ENCODE peak calls at places on chromosomes 12 and 14, in ten cellular contexts. One of them, this sample, is unnamed.

GRCh38 chr12:22121224-22121623 is 75.2 kb downstream of the CMAS start:
- DNase-seq in endothelial cell: no peak
- DNase-seq in prostate gland: no peak
- DNase-seq in body of pancreas: peak; percentile 38
- DNase-seq in Calu3: peak; percentile 41
- DNase-seq in adrenal gland: no peak
- DNase-seq in foreskin fibroblast: no peak
- DNase-seq in WTC11: peak; percentile 75
- DNase-seq in esophagus squamous epithelium: no peak
- DNase-seq in GM20000: peak; percentile 22
- DNase-seq in this sample: no peak

GRCh38 chr12:114045333-114045732 is 79.2 kb upstream of the RBM19 start:
- DNase-seq in endothelial cell: no peak
- DNase-seq in foreskin fibroblast: peak; percentile 21
- DNase-seq in prostate gland: no peak
- DNase-seq in body of pancreas: no peak
- DNase-seq in esophagus squamous epithelium: no peak
- DNase-seq in WTC11: no peak
- DNase-seq in Calu3: no peak
- DNase-seq in adrenal gland: no peak
- DNase-seq in GM20000: no peak
- DNase-seq in this sample: no peak

GRCh38 chr12:100716949-100717732 is 77.4 kb upstream of the ANO4 start:
- DNase-seq in endothelial cell: peak; percentile 46
- DNase-seq in GM20000: no peak
- DNase-seq in WTC11: peak; percentile 62
- DNase-seq in prostate gland: no peak
- DNase-seq in Calu3: peak; percentile 61
- DNase-seq in esophagus squamous epithelium: no peak
- DNase-seq in body of pancreas: no peak
- DNase-seq in adrenal gland: no peak
- DNase-seq in foreskin fibroblast: peak; percentile 15
- DNase-seq in this sample: no peak

GRCh38 chr12:122106891-122107660 is 28.5 kb downstream of the MLXIP start:
- DNase-seq in Calu3: no peak
- DNase-seq in adrenal gland: no peak
- DNase-seq in WTC11: no peak
- DNase-seq in esophagus squamous epithelium: no peak
- DNase-seq in endothelial cell: no peak
- DNase-seq in body of pancreas: peak; percentile 78
- DNase-seq in prostate gland: no peak
- DNase-seq in GM20000: no peak
- DNase-seq in foreskin fibroblast: peak; percentile 45
- DNase-seq in this sample: no peak

GRCh38 chr12:75603475-75603874 is 92.1 kb upstream of the KRR1 start:
- DNase-seq in WTC11: no peak
- DNase-seq in foreskin fibroblast: peak; percentile 30
- DNase-seq in esophagus squamous epithelium: no peak
- DNase-seq in GM20000: no peak
- DNase-seq in endothelial cell: no peak
- DNase-seq in prostate gland: no peak
- DNase-seq in Calu3: no peak
- DNase-seq in body of pancreas: peak; percentile 8
- DNase-seq in adrenal gland: no peak
- DNase-seq in this sample: no peak

GRCh38 chr12:77204055-77204454 is 138.7 kb upstream of the E2F7 start:
- DNase-seq in adrenal gland: no peak
- DNase-seq in WTC11: peak; percentile 25
- DNase-seq in foreskin fibroblast: no peak
- DNase-seq in esophagus squamous epithelium: no peak
- DNase-seq in endothelial cell: no peak
- DNase-seq in body of pancreas: no peak
- DNase-seq in GM20000: no peak
- DNase-seq in prostate gland: no peak
- DNase-seq in Calu3: peak; percentile 14
- DNase-seq in this sample: no peak

GRCh38 chr14:73696466-73697390 is 17.5 kb downstream of the PNMA1 start:
- DNase-seq in GM20000: peak; percentile 65
- DNase-seq in foreskin fibroblast: peak; percentile 71
- DNase-seq in esophagus squamous epithelium: no peak
- DNase-seq in prostate gland: no peak
- DNase-seq in Calu3: no peak
- DNase-seq in endothelial cell: no peak
- DNase-seq in adrenal gland: no peak
- DNase-seq in body of pancreas: no peak
- DNase-seq in WTC11: no peak
- DNase-seq in this sample: peak; percentile 75

GRCh38 chr12:109885616-109886015 is 5.3 kb upstream of the GLTP start:
- DNase-seq in prostate gland: no peak
- DNase-seq in foreskin fibroblast: no peak
- DNase-seq in body of pancreas: no peak
- DNase-seq in WTC11: no peak
- DNase-seq in Calu3: no peak
- DNase-seq in endothelial cell: no peak
- DNase-seq in GM20000: no peak
- DNase-seq in adrenal gland: no peak
- DNase-seq in esophagus squamous epithelium: no peak
- DNase-seq in this sample: no peak

GRCh38 chr12:91608562-91608961 is 425.9 kb upstream of the DCN start:
- DNase-seq in body of pancreas: no peak
- DNase-seq in foreskin fibroblast: no peak
- DNase-seq in prostate gland: no peak
- DNase-seq in Calu3: no peak
- DNase-seq in WTC11: no peak
- DNase-seq in endothelial cell: no peak
- DNase-seq in GM20000: no peak
- DNase-seq in esophagus squamous epithelium: no peak
- DNase-seq in adrenal gland: no peak
- DNase-seq in this sample: no peak

GRCh38 chr12:80216890-80217559 is 117.7 kb downstream of the OTOGL start:
- DNase-seq in esophagus squamous epithelium: no peak
- DNase-seq in endothelial cell: no peak
- DNase-seq in body of pancreas: no peak
- DNase-seq in adrenal gland: no peak
- DNase-seq in prostate gland: no peak
- DNase-seq in GM20000: no peak
- DNase-seq in Calu3: no peak
- DNase-seq in WTC11: no peak
- DNase-seq in foreskin fibroblast: no peak
- DNase-seq in this sample: peak; percentile 12

GRCh38 chr14:54606631-54607133 is 39.8 kb downstream of the SAMD4A start:
- DNase-seq in foreskin fibroblast: peak; percentile 58
- DNase-seq in WTC11: no peak
- DNase-seq in prostate gland: no peak
- DNase-seq in GM20000: no peak
- DNase-seq in endothelial cell: no peak
- DNase-seq in Calu3: no peak
- DNase-seq in adrenal gland: no peak
- DNase-seq in esophagus squamous epithelium: no peak
- DNase-seq in body of pancreas: no peak
- DNase-seq in this sample: no peak

GRCh38 chr12:60072911-60073310 is 477.1 kb downstream of the SLC16A7 start:
- DNase-seq in body of pancreas: no peak
- DNase-seq in Calu3: no peak
- DNase-seq in WTC11: no peak
- DNase-seq in esophagus squamous epithelium: no peak
- DNase-seq in foreskin fibroblast: peak; percentile 47
- DNase-seq in adrenal gland: no peak
- DNase-seq in endothelial cell: no peak
- DNase-seq in prostate gland: no peak
- DNase-seq in GM20000: no peak
- DNase-seq in this sample: no peak

GRCh38 chr12:57521475-57522018 is 1.1 kb upstream of the MBD6 start:
- DNase-seq in foreskin fibroblast: peak; percentile 38
- DNase-seq in body of pancreas: peak; percentile 59
- DNase-seq in esophagus squamous epithelium: no peak
- DNase-seq in Calu3: peak; percentile 64
- DNase-seq in endothelial cell: peak; percentile 55
- DNase-seq in prostate gland: peak; percentile 40
- DNase-seq in adrenal gland: peak; percentile 66
- DNase-seq in WTC11: peak; percentile 46
- DNase-seq in GM20000: no peak
- DNase-seq in this sample: no peak

GRCh38 chr14:104745431-104745830 is 7.5 kb upstream of the SIVA1 start:
- DNase-seq in GM20000: no peak
- DNase-seq in WTC11: no peak
- DNase-seq in esophagus squamous epithelium: no peak
- DNase-seq in foreskin fibroblast: no peak
- DNase-seq in prostate gland: no peak
- DNase-seq in body of pancreas: no peak
- DNase-seq in adrenal gland: no peak
- DNase-seq in endothelial cell: no peak
- DNase-seq in Calu3: no peak
- DNase-seq in this sample: no peak

GRCh38 chr14:24252289-24253124 is 10.1 kb upstream of the TINF2 start:
- DNase-seq in GM20000: no peak
- DNase-seq in esophagus squamous epithelium: no peak
- DNase-seq in foreskin fibroblast: no peak
- DNase-seq in adrenal gland: no peak
- DNase-seq in endothelial cell: no peak
- DNase-seq in prostate gland: no peak
- DNase-seq in Calu3: no peak
- DNase-seq in WTC11: no peak
- DNase-seq in body of pancreas: no peak
- DNase-seq in this sample: no peak
- TF ChIP-seq CTCF in GM20000: no peak
- TF ChIP-seq CTCF in esophagus squamous epithelium: no peak
- TF ChIP-seq CTCF in foreskin fibroblast: no peak
- TF ChIP-seq CTCF in adrenal gland: no peak
- TF ChIP-seq CTCF in endothelial cell: no peak
- TF ChIP-seq CTCF in prostate gland: no peak
- TF ChIP-seq CTCF in Calu3: no peak
- TF ChIP-seq CTCF in WTC11: no peak
- TF ChIP-seq CTCF in body of pancreas: no peak
- TF ChIP-seq CTCF in this sample: no peak

GRCh38 chr12:68113644-68114043 is 45.9 kb downstream of the IFNG start:
- DNase-seq in foreskin fibroblast: no peak
- DNase-seq in GM20000: no peak
- DNase-seq in esophagus squamous epithelium: no peak
- DNase-seq in prostate gland: no peak
- DNase-seq in Calu3: peak; percentile 41
- DNase-seq in WTC11: peak; percentile 69
- DNase-seq in endothelial cell: no peak
- DNase-seq in adrenal gland: no peak
- DNase-seq in body of pancreas: peak; percentile 10
- DNase-seq in this sample: no peak
- TF ChIP-seq CTCF in foreskin fibroblast: no peak
- TF ChIP-seq CTCF in GM20000: peak; percentile 38
- TF ChIP-seq CTCF in esophagus squamous epithelium: no peak
- TF ChIP-seq CTCF in prostate gland: no peak
- TF ChIP-seq CTCF in Calu3: peak; percentile 16
- TF ChIP-seq CTCF in WTC11: peak; percentile 34
- TF ChIP-seq CTCF in endothelial cell: no peak
- TF ChIP-seq CTCF in adrenal gland: no peak
- TF ChIP-seq CTCF in body of pancreas: no peak
- TF ChIP-seq CTCF in this sample: peak; percentile 51

GRCh38 chr12:73629893-73630872 is 907.5 kb upstream of the ATXN7L3B start:
- DNase-seq in GM20000: no peak
- DNase-seq in Calu3: no peak
- DNase-seq in prostate gland: no peak
- DNase-seq in adrenal gland: no peak
- DNase-seq in WTC11: peak; percentile 16
- DNase-seq in endothelial cell: no peak
- DNase-seq in body of pancreas: no peak
- DNase-seq in foreskin fibroblast: no peak
- DNase-seq in esophagus squamous epithelium: no peak
- DNase-seq in this sample: no peak
- TF ChIP-seq CTCF in GM20000: no peak
- TF ChIP-seq CTCF in Calu3: no peak
- TF ChIP-seq CTCF in prostate gland: no peak
- TF ChIP-seq CTCF in adrenal gland: no peak
- TF ChIP-seq CTCF in WTC11: no peak
- TF ChIP-seq CTCF in endothelial cell: no peak
- TF ChIP-seq CTCF in body of pancreas: no peak
- TF ChIP-seq CTCF in foreskin fibroblast: no peak
- TF ChIP-seq CTCF in esophagus squamous epithelium: no peak
- TF ChIP-seq CTCF in this sample: no peak

GRCh38 chr12:5554711-5555110 is 122.8 kb downstream of the NTF3 start:
- DNase-seq in WTC11: no peak
- DNase-seq in endothelial cell: no peak
- DNase-seq in GM20000: no peak
- DNase-seq in foreskin fibroblast: no peak
- DNase-seq in adrenal gland: no peak
- DNase-seq in prostate gland: no peak
- DNase-seq in esophagus squamous epithelium: no peak
- DNase-seq in Calu3: no peak
- DNase-seq in body of pancreas: no peak
- DNase-seq in this sample: no peak

GRCh38 chr12:5556946-5557673 is 125.2 kb downstream of the NTF3 start:
- DNase-seq in Calu3: no peak
- DNase-seq in GM20000: no peak
- DNase-seq in WTC11: no peak
- DNase-seq in adrenal gland: no peak
- DNase-seq in endothelial cell: no peak
- DNase-seq in body of pancreas: no peak
- DNase-seq in esophagus squamous epithelium: no peak
- DNase-seq in prostate gland: no peak
- DNase-seq in foreskin fibroblast: no peak
- DNase-seq in this sample: no peak

GRCh38 chr12:5557906-5558305 is 126.0 kb downstream of the NTF3 start:
- DNase-seq in esophagus squamous epithelium: no peak
- DNase-seq in GM20000: no peak
- DNase-seq in WTC11: no peak
- DNase-seq in foreskin fibroblast: no peak
- DNase-seq in prostate gland: no peak
- DNase-seq in adrenal gland: no peak
- DNase-seq in Calu3: no peak
- DNase-seq in endothelial cell: no peak
- DNase-seq in body of pancreas: no peak
- DNase-seq in this sample: no peak

GRCh38 chr12:5560242-5560641 is 128.3 kb downstream of the NTF3 start:
- DNase-seq in adrenal gland: no peak
- DNase-seq in prostate gland: no peak
- DNase-seq in WTC11: no peak
- DNase-seq in GM20000: no peak
- DNase-seq in esophagus squamous epithelium: no peak
- DNase-seq in Calu3: no peak
- DNase-seq in foreskin fibroblast: no peak
- DNase-seq in body of pancreas: no peak
- DNase-seq in endothelial cell: no peak
- DNase-seq in this sample: no peak

DNA sequence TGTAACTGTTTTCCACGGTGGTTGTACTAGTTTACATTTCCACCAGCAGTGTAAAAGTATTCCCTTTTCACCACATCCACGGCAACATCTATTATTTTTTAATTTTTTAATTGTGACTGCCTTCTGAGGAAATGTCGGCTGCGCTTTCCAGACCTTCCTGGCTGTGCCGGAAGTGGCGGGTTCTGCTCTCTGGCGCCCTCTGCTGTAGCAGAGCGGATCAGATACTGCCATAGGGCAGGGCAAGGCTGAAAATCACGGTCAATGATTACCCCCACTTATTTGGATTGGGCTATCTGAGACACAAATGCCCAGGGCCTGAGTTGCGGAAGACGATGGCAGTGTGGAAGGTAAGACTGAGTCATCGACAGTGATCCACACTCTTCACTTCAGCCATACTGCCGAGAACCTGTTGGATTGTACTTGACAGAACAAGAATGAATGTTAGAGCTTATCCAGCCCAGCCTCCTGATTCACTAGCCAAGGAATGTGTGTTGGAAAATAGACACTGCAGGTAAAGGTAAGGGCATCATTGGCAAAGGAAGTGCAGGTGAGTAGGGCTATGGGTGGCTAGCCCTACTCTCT is 124.2 kb downstream of the NTF3 start:
- DNase-seq in Calu3: peak; percentile 8
- DNase-seq in endothelial cell: peak; percentile 16
- DNase-seq in esophagus squamous epithelium: no peak
- DNase-seq in WTC11: peak; percentile 73
- DNase-seq in adrenal gland: no peak
- DNase-seq in prostate gland: no peak
- DNase-seq in body of pancreas: no peak
- DNase-seq in GM20000: no peak
- DNase-seq in foreskin fibroblast: no peak
- DNase-seq in this sample: no peak
- TF ChIP-seq CTCF in Calu3: peak; percentile 30
- TF ChIP-seq CTCF in endothelial cell: peak; percentile 59
- TF ChIP-seq CTCF in esophagus squamous epithelium: peak; percentile 17
- TF ChIP-seq CTCF in WTC11: peak; percentile 89
- TF ChIP-seq CTCF in adrenal gland: no peak
- TF ChIP-seq CTCF in prostate gland: no peak
- TF ChIP-seq CTCF in body of pancreas: no peak
- TF ChIP-seq CTCF in GM20000: peak; percentile 10
- TF ChIP-seq CTCF in foreskin fibroblast: peak; percentile 19
- TF ChIP-seq CTCF in this sample: peak; percentile 44

This sample was measured in GM13977.